ENCODE peak calls at places on chromosomes 4 and X, in nine cellular contexts. G is stimulated activated CD4-positive, alpha-beta T cell treated with anti-CD3 and anti-CD28 coated beads, Interleukin-2, amount 100 ng/mL, for 48 hours; O is neuronal stem cell; A is activated CD4-positive, alpha-beta T cell treated with anti-CD3 and anti-CD28 coated beads for 1 hour; W is hypothalamus; L is A549; Z is fibroblast of the conjunctiva; S is NCI-H1048; K is activated T-cell treated with anti-CD3 and anti-CD28 coated beads for 24 hours. H is an unnamed sample.

GRCh38 chrX:7711167-7711566 is 131.8 kb upstream of the VCX start:
- DNase-seq in G (no peak), Z (no peak), A (no peak), W (no peak), K (no peak), O (no peak), S (no peak), L (no peak), H (no peak)

GRCh38 chr4:86717651-86718050 is 123.5 kb downstream of the PTPN13 start:
- DNase-seq in K (no peak), S (no peak), A (no peak), W (no peak), L (peak), O (no peak), Z (no peak), G (no peak), H (no peak)

GRCh38 chr4:177001271-177002175 is 208.8 kb upstream of the VEGFC start:
- DNase-seq in W (no peak), A (no peak), L (peak), Z (no peak), K (no peak), S (no peak), G (no peak), O (no peak), H (no peak)

GRCh38 chr4:126766266-126766665 is 866.5 kb upstream of the INTU start:
- DNase-seq in S (no peak), O (no peak), A (no peak), K (no peak), Z (no peak), G (no peak), W (no peak), L (no peak), H (no peak)

GRCh38 chr4:139014391-139015268 is 951 bp upstream of the NOCT start:
- DNase-seq in Z (peak), K (no peak), G (no peak), S (no peak), O (no peak), L (peak), A (no peak), W (no peak), H (no peak)

GRCh38 chr4:17662694-17663093 is 48.3 kb downstream of the MED28 start:
- DNase-seq in S (no peak), A (no peak), W (no peak), O (no peak), L (no peak), K (no peak), G (no peak), Z (no peak), H (no peak)

GRCh38 chr4:84944952-84945351 is 21.5 kb downstream of the WDFY3 start:
- DNase-seq in O (no peak), S (no peak), W (no peak), G (no peak), K (no peak), Z (no peak), L (no peak), A (no peak), H (no peak)

GRCh38 chrX:23799469-23800065 is 16.6 kb downstream of the SAT1 start:
- DNase-seq in Z (no peak), K (no peak), G (no peak), O (no peak), W (no peak), L (no peak), A (no peak), S (no peak), H (no peak)

GRCh38 chr4:52983563-52984303 is 121.6 kb downstream of the RASL11B start:
- DNase-seq in L (peak), O (peak), W (no peak), G (no peak), K (no peak), Z (peak), S (peak), A (no peak), H (peak)

GRCh38 chrX:18119856-18120255 is 100.8 kb downstream of the BEND2 start:
- DNase-seq in K (no peak), G (no peak), O (no peak), Z (no peak), S (no peak), W (no peak), A (no peak), L (peak), H (no peak)

GRCh38 chrX:139126493-139126892 is 404.0 kb upstream of the F9 start:
- DNase-seq in L (peak), S (peak), Z (no peak), G (peak), A (no peak), W (no peak), O (peak), K (no peak), H (no peak)

GRCh38 chrX:17154001-17154400 is 207.5 kb downstream of the REPS2 start:
- DNase-seq in O (no peak), L (no peak), W (no peak), S (no peak), A (no peak), K (no peak), G (no peak), Z (no peak), H (no peak)

GRCh38 chr4:165208741-165209388 is 1.5 kb downstream of the KLHL2 start:
- DNase-seq in L (no peak), O (no peak), A (no peak), G (no peak), W (no peak), S (no peak), K (no peak), Z (no peak), H (no peak)

GRCh38 chrX:93874554-93874953 is 200.5 kb downstream of the FAM133A start:
- DNase-seq in A (no peak), K (no peak), W (no peak), Z (no peak), G (peak), O (peak), L (peak), S (peak), H (no peak)

GRCh38 chr4:5469151-5469775 is 239.1 kb downstream of the EVC2 start:
- DNase-seq in K (no peak), L (no peak), S (no peak), O (no peak), Z (no peak), A (no peak), W (no peak), G (no peak), H (no peak)

GRCh38 chr4:113547487-113548042 is 214.0 kb downstream of the CAMK2D start:
- DNase-seq in S (peak), G (peak), W (peak), A (peak), Z (peak), O (peak), L (peak), K (peak), H (peak)

GRCh38 chrX:135454816-135455215 is 33.1 kb downstream of the SMIM10L2A start:
- DNase-seq in L (no peak), K (no peak), G (no peak), W (no peak), O (no peak), A (no peak), S (no peak), Z (no peak), H (no peak)

GRCh38 chr4:170388255-170388654 is 298.5 kb upstream of the AADAT start:
- DNase-seq in W (no peak), O (no peak), G (no peak), S (no peak), A (no peak), Z (no peak), L (no peak), K (no peak), H (no peak)

GRCh38 chr4:128661529-128661928 is 148.0 kb upstream of the JADE1 start:
- DNase-seq in G (no peak), Z (no peak), A (no peak), L (no peak), W (no peak), O (no peak), K (no peak), S (no peak), H (no peak)

GRCh38 chr4:186719925-186720694 is 3.5 kb downstream of the FAT1 start:
- DNase-seq in K (no peak), A (no peak), S (no peak), Z (no peak), W (no peak), G (no peak), O (no peak), L (peak), H (no peak)

GRCh38 chrX:40197071-40197470 is 99.3 kb upstream of the BCOR start:
- DNase-seq in K (no peak), W (no peak), O (no peak), S (no peak), L (no peak), A (no peak), Z (no peak), G (no peak), H (no peak)

GRCh38 chr4:154709550-154709949 is 34.2 kb upstream of the LRAT start:
- DNase-seq in S (no peak), L (no peak), O (no peak), A (no peak), Z (no peak), G (no peak), W (no peak), K (no peak), H (no peak)

GRCh38 chr4:108031427-108032083 is 41.9 kb downstream of the HADH start:
- DNase-seq in K (peak), L (no peak), Z (no peak), W (no peak), O (no peak), A (no peak), S (no peak), G (no peak), H (no peak)

GRCh38 chrX:124383367-124383766 is 37.0 kb downstream of the SH2D1A start:
- DNase-seq in A (no peak), G (no peak), Z (no peak), O (no peak), S (no peak), W (no peak), L (no peak), K (no peak), H (no peak)

GRCh38 chr4:97912151-97912550 is 231.1 kb downstream of the STPG2 start:
- DNase-seq in A (no peak), Z (no peak), K (no peak), S (no peak), O (no peak), W (no peak), L (no peak), G (no peak), H (no peak)

GRCh38 chr4:17788956-17789355 is 7.5 kb upstream of the FAM184B start:
- DNase-seq in A (no peak), O (no peak), S (no peak), L (no peak), K (no peak), G (no peak), Z (no peak), W (no peak), H (no peak)

GRCh38 chr4:177442623-177443155 is 452 bp upstream of the AGA start:
- DNase-seq in S (no peak), W (no peak), K (peak), L (peak), A (no peak), O (no peak), Z (no peak), G (peak), H (no peak)